ENCODE peak calls at places on chromosomes 6 and 20, in seven cellular contexts. R is bronchial epithelial cell, Y is thoracic aorta, P is right lobe of liver, K is A673, T is GM12865, Z is K562. N is an unnamed sample.

GRCh38 chr6:26576929-26577719 is 19.6 kb upstream of the ABT1 start:
- DNase-seq in P (no peak), T (peak), Y (no peak), K (peak), R (peak), Z (peak), N (peak)

GRCh38 chr6:170221052-170221752 is 69.7 kb downstream of the DLL1 start:
- DNase-seq in K (no peak), R (no peak), T (no peak), Z (no peak), Y (no peak), P (no peak), N (no peak)

GRCh38 chr6:15879372-15880261 is 216.8 kb upstream of the DTNBP1 start:
- DNase-seq in Z (peak), P (peak), R (peak), K (peak), Y (no peak), T (peak), N (no peak)

GRCh38 chr6:136757150-136757549 is 35.1 kb downstream of the MAP3K5 start:
- DNase-seq in P (no peak), K (no peak), R (no peak), T (no peak), Z (no peak), Y (no peak), N (no peak)

GRCh38 chr6:90249044-90249443 is 47.6 kb downstream of the BACH2 start:
- DNase-seq in Y (no peak), K (no peak), Z (no peak), P (no peak), T (peak), R (no peak), N (no peak)

GRCh38 chr20:49276895-49277785 is 717 bp downstream of the ZNFX1 start:
- DNase-seq in Y (no peak), T (peak), R (no peak), Z (peak), K (peak), P (peak), N (peak)

GRCh38 chr20:4130404-4131189 is 115.2 kb upstream of the RNF24 start:
- DNase-seq in P (no peak), R (peak), T (no peak), Z (no peak), Y (no peak), K (no peak), N (no peak)

GRCh38 chr6:4611441-4612129 is 164.6 kb upstream of the CDYL start:
- DNase-seq in P (no peak), Z (no peak), K (peak), R (no peak), Y (no peak), T (no peak), N (no peak)

GRCh38 chr20:34864216-34864615 is 8.4 kb downstream of the GGT7 start:
- DNase-seq in K (no peak), Z (no peak), P (no peak), R (no peak), Y (no peak), T (no peak), N (no peak)

GRCh38 chr20:43925215-43925614 is 10.6 kb downstream of the TOX2 start:
- DNase-seq in Z (no peak), K (peak), P (no peak), Y (no peak), R (no peak), T (peak), N (no peak)

GRCh38 chr6:4969609-4970285 is 34.1 kb downstream of the RPP40 start:
- DNase-seq in Y (no peak), T (no peak), K (no peak), Z (no peak), P (no peak), R (no peak), N (no peak)

GRCh38 chr6:151900897-151901485 is 93.5 kb downstream of the ESR1 start:
- DNase-seq in T (no peak), Z (no peak), P (no peak), Y (no peak), K (no peak), R (peak), N (no peak)

GRCh38 chr6:134357110-134357509 is 39.2 kb upstream of the SGK1 start:
- DNase-seq in Y (no peak), T (no peak), P (no peak), K (no peak), Z (no peak), R (peak), N (no peak)

GRCh38 chr20:51022803-51023616 is at the start of gene KCNG1:
- DNase-seq in Z (peak), R (peak), K (peak), P (peak), Y (no peak), T (no peak), N (peak)

GRCh38 chr6:28811873-28812272 is 111.9 kb downstream of the TRIM27 start:
- DNase-seq in Z (peak), K (peak), Y (no peak), T (peak), R (peak), P (no peak), N (peak)

GRCh38 chr6:109448615-109449014 is 7.0 kb downstream of the MICAL1 start:
- DNase-seq in K (no peak), P (no peak), Z (no peak), Y (no peak), T (no peak), R (no peak), N (no peak)

GRCh38 chr6:26351544-26351953 is 13.4 kb upstream of the BTN3A2 start:
- DNase-seq in T (no peak), P (no peak), Y (no peak), K (peak), R (peak), Z (peak), N (no peak)

GRCh38 chr6:28172006-28172405 is 30.3 kb downstream of the ZKSCAN8 start:
- DNase-seq in Y (no peak), Z (no peak), R (no peak), P (no peak), K (no peak), T (no peak), N (no peak)

GRCh38 chr20:48788486-48789072 is 39.2 kb downstream of the PREX1 start:
- DNase-seq in Y (no peak), P (no peak), R (no peak), K (peak), T (peak), Z (no peak), N (no peak)

GRCh38 chr6:121856296-121856695 is 420.9 kb downstream of the GJA1 start:
- DNase-seq in Y (no peak), T (no peak), P (no peak), R (no peak), K (peak), Z (no peak), N (no peak)

GRCh38 chr6:37674161-37674560 is 23.5 kb downstream of the MDGA1 start:
- DNase-seq in K (no peak), Y (no peak), Z (no peak), R (no peak), P (no peak), T (no peak), N (no peak)

GRCh38 chr6:88380618-88381288 is 214.6 kb upstream of the CNR1 start:
- DNase-seq in K (no peak), Y (no peak), R (peak), T (no peak), Z (no peak), P (no peak), N (peak)

GRCh38 chr20:50386641-50386960 is 123.6 kb upstream of the PTPN1 start:
- DNase-seq in P (no peak), R (no peak), K (no peak), Z (no peak), Y (no peak), T (no peak), N (no peak)

GRCh38 chr6:41527721-41528408 is 18.3 kb upstream of the FOXP4 start:
- DNase-seq in Z (no peak), Y (no peak), P (no peak), T (peak), K (peak), R (no peak), N (no peak)

DNA sequence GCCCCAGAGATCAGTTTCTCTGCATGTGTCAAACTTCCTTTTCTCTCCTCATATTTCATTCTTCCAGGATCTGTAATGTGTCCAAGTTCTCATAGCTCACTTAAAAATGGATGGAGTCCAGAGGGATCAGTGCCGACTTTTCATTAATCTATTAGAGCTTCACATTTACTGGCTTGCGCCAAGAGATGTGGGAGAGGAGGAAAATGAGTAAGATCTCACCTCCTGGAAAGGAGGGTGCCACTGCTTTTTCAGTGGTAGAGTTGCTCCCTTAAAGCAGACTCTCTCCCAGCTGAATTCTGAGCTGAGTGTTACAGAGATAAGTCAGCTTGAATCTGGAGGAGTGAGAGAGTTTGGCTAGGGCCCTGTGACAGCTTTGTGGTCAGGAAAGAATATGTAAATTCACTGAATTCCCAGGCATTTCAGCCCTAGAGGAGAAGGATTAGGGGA is 175.9 kb downstream of the SOX4 start:
- DNase-seq in P (no peak), Y (no peak), Z (no peak), T (no peak), K (peak), R (peak), N (peak)
- H3K4me3 ChIP-seq in P (no peak), Y (no peak), Z (no peak), T (no peak), K (no peak), R (no peak), N (no peak)

GRCh38 chr6:139323511-139324445 is 32.0 kb upstream of the TXLNB start:
- DNase-seq in T (peak), Y (peak), Z (no peak), R (no peak), P (peak), K (peak), N (peak)
- H3K4me3 ChIP-seq in T (no peak), Y (peak), Z (no peak), R (no peak), P (peak), K (no peak), N (no peak)

GRCh38 chr6:125751334-125751916 is 2.0 kb downstream of the HEY2 start:
- DNase-seq in Z (no peak), Y (no peak), K (no peak), T (no peak), R (no peak), P (no peak), N (no peak)
- H3K4me3 ChIP-seq in Z (no peak), Y (peak), K (no peak), T (no peak), R (no peak), P (peak), N (no peak)

GRCh38 chr6:98487612-98488011 is 346.8 kb upstream of the POU3F2 start:
- DNase-seq in P (no peak), K (no peak), Y (no peak), T (no peak), Z (no peak), R (no peak), N (no peak)
- H3K4me3 ChIP-seq in P (no peak), K (no peak), Y (no peak), T (no peak), Z (no peak), R (no peak), N (no peak)

GRCh38 chr6:143449082-143449481 is 1.4 kb downstream of the ADAT2 start:
- DNase-seq in T (no peak), R (no peak), Y (no peak), Z (no peak), K (no peak), P (no peak), N (no peak)
- H3K4me3 ChIP-seq in T (peak), R (no peak), Y (peak), Z (peak), K (peak), P (no peak), N (peak)

GRCh38 chr20:59121714-59122376 is 41.8 kb upstream of the ZNF831 start:
- DNase-seq in K (peak), P (no peak), T (no peak), R (no peak), Z (no peak), Y (no peak), N (no peak)

GRCh38 chr20:59118855-59119254 is 44.8 kb upstream of the ZNF831 start:
- DNase-seq in Y (no peak), T (no peak), K (no peak), P (no peak), R (no peak), Z (no peak), N (no peak)

GRCh38 chr20:59120919-59121318 is 42.7 kb upstream of the ZNF831 start:
- DNase-seq in Y (no peak), P (no peak), K (no peak), Z (no peak), R (no peak), T (no peak), N (no peak)

GRCh38 chr20:59122377-59122932 is 41.2 kb upstream of the ZNF831 start:
- DNase-seq in K (no peak), P (no peak), R (no peak), Y (no peak), T (no peak), Z (no peak), N (no peak)

GRCh38 chr20:59120491-59120890 is 43.1 kb upstream of the ZNF831 start:
- DNase-seq in Y (no peak), K (no peak), Z (no peak), T (peak), R (no peak), P (no peak), N (no peak)
- H3K4me3 ChIP-seq in Y (no peak), K (no peak), Z (no peak), T (no peak), R (no peak), P (no peak), N (no peak)

GRCh38 chr6:22800451-22800850 is 231.1 kb downstream of the HDGFL1 start:
- DNase-seq in P (no peak), Y (no peak), R (no peak), K (no peak), T (no peak), Z (no peak), N (no peak)
- H3K4me3 ChIP-seq in P (no peak), Y (no peak), R (no peak), K (no peak), T (no peak), Z (no peak), N (no peak)

GRCh38 chr6:117918454-117918853 is 11.4 kb downstream of the SLC35F1 start:
- DNase-seq in P (no peak), T (no peak), Z (no peak), R (no peak), K (peak), Y (no peak), N (peak)

GRCh38 chr6:117917176-117917575 is 10.1 kb downstream of the SLC35F1 start:
- DNase-seq in Y (no peak), P (no peak), Z (no peak), T (no peak), R (no peak), K (no peak), N (no peak)

GRCh38 chr6:117919775-117920492 is 12.9 kb downstream of the SLC35F1 start:
- DNase-seq in T (no peak), K (peak), P (peak), R (no peak), Z (no peak), Y (no peak), N (peak)

GRCh38 chr6:117916483-117916882 is 9.4 kb downstream of the SLC35F1 start:
- DNase-seq in P (no peak), Z (no peak), Y (no peak), R (no peak), K (no peak), T (no peak), N (no peak)

GRCh38 chr6:117920493-117920845 is 13.4 kb downstream of the SLC35F1 start:
- DNase-seq in Y (no peak), P (no peak), Z (no peak), R (no peak), K (peak), T (no peak), N (peak)
- H3K4me3 ChIP-seq in Y (peak), P (no peak), Z (no peak), R (no peak), K (peak), T (no peak), N (peak)

GRCh38 chr20:2872304-2873009 is 824 bp upstream of the PTPRA start:
- DNase-seq in T (peak), R (peak), Y (peak), Z (peak), K (peak), P (peak), N (peak)

GRCh38 chr20:2871111-2871465 is 2.2 kb upstream of the PTPRA start:
- DNase-seq in Z (no peak), P (no peak), K (no peak), T (no peak), R (no peak), Y (no peak), N (no peak)

GRCh38 chr20:2873747-2874041 is 413 bp downstream of the PTPRA start:
- DNase-seq in T (peak), Z (peak), R (no peak), Y (no peak), K (peak), P (peak), N (peak)

GRCh38 chr20:2873010-2873746 is at the start of gene PTPRA:
- DNase-seq in Z (peak), K (peak), Y (peak), T (peak), R (peak), P (peak), N (peak)

DNA sequence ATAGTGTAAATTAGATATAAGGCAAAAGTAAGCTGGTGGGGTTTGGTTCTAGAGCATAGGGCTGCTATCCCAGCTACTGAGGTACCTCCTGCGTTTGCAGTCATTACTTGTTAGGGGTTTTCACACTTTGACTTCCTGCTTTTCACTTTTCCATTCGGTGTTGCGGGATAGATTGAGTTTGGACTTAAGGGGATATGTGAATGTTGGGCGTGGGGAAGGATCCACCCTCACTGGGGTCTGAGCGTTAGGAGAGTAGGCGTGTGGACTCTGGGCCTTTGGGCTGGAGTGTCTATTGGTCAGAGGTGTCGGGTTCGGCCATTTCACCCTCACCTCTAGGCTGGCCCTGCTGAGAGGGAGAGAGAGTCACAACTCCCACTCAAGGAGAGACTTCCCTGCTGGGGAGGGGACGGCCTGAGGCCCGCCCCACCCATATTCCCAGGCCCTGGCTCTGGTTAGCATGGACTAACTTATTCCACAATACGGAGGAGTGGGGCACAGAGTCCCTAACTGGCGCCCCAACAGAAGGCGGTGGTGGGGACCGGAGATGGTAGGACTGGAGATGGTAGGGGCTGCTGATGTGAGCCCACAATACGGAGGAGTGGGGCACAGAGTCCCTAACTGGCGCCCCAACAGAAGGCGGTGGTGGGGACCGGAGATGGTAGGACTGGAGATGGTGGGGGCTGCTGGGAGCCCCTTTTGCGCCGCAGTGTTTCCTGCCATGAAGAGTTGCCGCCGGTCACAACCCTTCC is 1.6 kb upstream of the PTPRA start:
- DNase-seq in Z (peak), R (no peak), P (no peak), T (no peak), K (no peak), Y (no peak), N (no peak)
- H3K4me3 ChIP-seq in Z (peak), R (peak), P (peak), T (peak), K (no peak), Y (peak), N (peak)

GRCh38 chr6:168302534-168302933 is 17.0 kb downstream of the DACT2 start:
- DNase-seq in T (no peak), K (peak), R (no peak), P (no peak), Z (peak), Y (no peak), N (no peak)
- H3K4me3 ChIP-seq in T (no peak), K (peak), R (no peak), P (no peak), Z (no peak), Y (no peak), N (no peak)

N was measured in HAP-1.